ENCODE peak calls at places on chromosomes 2 and 18, in four cellular contexts. D is effector memory CD4-positive, alpha-beta T cell; Q is body of pancreas; I is neural progenitor cell. A is an unnamed sample.

GRCh38 chr2:233800231-233800630 is 22.1 kb downstream of the MROH2A start:
- DNase-seq in D (no peak), I (no peak), Q (no peak), A (peak; percentile 4)

GRCh38 chr2:29281585-29281984 is 166.4 kb downstream of the CLIP4 start:
- DNase-seq in D (no peak), I (peak; percentile 38), Q (peak; percentile 56), A (peak; percentile 60)

GRCh38 chr2:210195066-210195852 is 24.1 kb upstream of the KANSL1L start:
- DNase-seq in Q (peak; percentile 20), I (peak; percentile 53), D (no peak), A (no peak)

GRCh38 chr2:95074663-95075439 is 46.8 kb downstream of the MRPS5 start:
- DNase-seq in Q (no peak), D (no peak), I (no peak), A (no peak)

GRCh38 chr18:5287854-5288253 is 7.7 kb downstream of the ZBTB14 start:
- DNase-seq in D (no peak), I (peak; percentile 63), Q (no peak), A (no peak)

GRCh38 chr2:189534854-189535253 is 45.7 kb downstream of the SLC40A1 start:
- DNase-seq in Q (no peak), I (no peak), D (no peak), A (no peak)

GRCh38 chr2:148259674-148260073 is 238.8 kb downstream of the MBD5 start:
- DNase-seq in Q (peak; percentile 25), I (no peak), D (no peak), A (no peak)

GRCh38 chr2:152370783-152371182 is 35.8 kb downstream of the FMNL2 start:
- DNase-seq in D (no peak), Q (no peak), I (no peak), A (no peak)

GRCh38 chr2:1493361-1494126 is 80.3 kb downstream of the TPO start:
- DNase-seq in D (no peak), I (no peak), Q (no peak), A (peak; percentile 7)

GRCh38 chr18:65750421-65751144 is at the start of gene CDH7:
- DNase-seq in Q (no peak), I (peak; percentile 74), D (no peak), A (peak; percentile 41)

GRCh38 chr18:65748321-65748720 is 2.5 kb upstream of the CDH7 start:
- DNase-seq in D (no peak), Q (no peak), I (no peak), A (no peak)

GRCh38 chr18:65752625-65753325 is 2.0 kb downstream of the CDH7 start:
- DNase-seq in I (no peak), Q (no peak), D (no peak), A (no peak)

GRCh38 chr18:65751145-65752085 is 603 bp downstream of the CDH7 start:
- DNase-seq in Q (no peak), D (no peak), I (peak; percentile 59), A (peak; percentile 31)

GRCh38 chr18:65749881-65750280 is 931 bp upstream of the CDH7 start:
- DNase-seq in Q (no peak), D (no peak), I (peak; percentile 43), A (no peak)
- H3K4me3 ChIP-seq in Q (no peak overlapping the region), D (no peak overlapping the region), I (peak overlapping the region; percentile 91), A (peak overlapping the region; percentile 60)

GRCh38 chr2:178730049-178730448 is 77.2 kb downstream of the TTN start:
- DNase-seq in I (no peak), D (no peak), Q (no peak), A (no peak)
- H3K27ac ChIP-seq in I (no peak overlapping the region), D (no peak overlapping the region), Q (no peak overlapping the region), A (no peak overlapping the region)

GRCh38 chr2:104846182-104846954 is 7.5 kb upstream of the POU3F3 start:
- DNase-seq in I (no peak), Q (no peak), D (no peak), A (no peak)

GRCh38 chr2:104846955-104847820 is 6.7 kb upstream of the POU3F3 start:
- DNase-seq in I (peak; percentile 41), Q (no peak), D (no peak), A (no peak)

GRCh38 chr2:104845552-104845931 is 8.4 kb upstream of the POU3F3 start:
- DNase-seq in Q (no peak), D (no peak), I (peak; percentile 63), A (no peak)

GRCh38 chr2:104847821-104848160 is 6.1 kb upstream of the POU3F3 start:
- DNase-seq in I (no peak), D (no peak), Q (no peak), A (no peak)

DNA sequence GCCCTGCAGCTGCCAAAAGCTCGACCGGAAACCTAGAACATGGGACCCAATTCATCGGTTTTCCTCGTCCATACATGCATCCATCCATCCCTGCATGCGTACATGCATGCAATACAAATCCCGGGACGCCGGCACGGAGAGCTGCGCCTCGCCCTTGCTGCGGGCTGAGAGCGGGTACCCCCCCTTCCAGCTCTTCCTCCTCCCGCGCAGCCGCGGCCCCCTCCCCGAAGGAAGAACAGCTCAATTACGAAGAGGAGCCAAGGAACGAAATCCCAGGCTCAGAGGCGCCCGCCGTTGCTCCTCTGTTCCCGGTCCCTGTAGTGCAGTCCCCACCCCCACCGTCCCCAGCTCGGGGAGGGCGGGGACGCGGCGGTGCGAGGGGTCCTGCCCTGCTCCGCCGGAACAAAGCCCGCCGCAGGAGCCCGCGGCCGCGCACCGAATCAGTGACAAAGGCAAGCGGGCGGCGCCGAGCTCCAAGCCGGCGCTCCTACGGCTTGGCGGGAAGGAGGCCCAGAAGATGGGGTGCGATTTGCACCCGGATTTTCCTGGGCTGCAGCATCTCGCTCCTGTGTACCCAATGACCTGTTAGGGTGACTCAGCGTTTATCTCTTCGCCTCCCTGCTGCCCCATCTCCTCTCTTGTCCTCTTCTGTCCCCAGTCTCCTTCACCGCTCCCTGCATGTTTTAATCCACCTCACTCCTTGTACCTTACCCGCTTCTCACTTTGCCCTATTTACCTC is 8.9 kb upstream of the POU3F3 start:
- DNase-seq in I (peak; percentile 94), D (no peak), Q (no peak), A (no peak)
- H3K27me3 ChIP-seq in I (peaks cover 100% of the 10 kb centered on the region), D (peaks cover 44% of the 10 kb centered on the region), Q (no peaks in the 10 kb centered on the region), A (no peaks in the 10 kb centered on the region)

DNA sequence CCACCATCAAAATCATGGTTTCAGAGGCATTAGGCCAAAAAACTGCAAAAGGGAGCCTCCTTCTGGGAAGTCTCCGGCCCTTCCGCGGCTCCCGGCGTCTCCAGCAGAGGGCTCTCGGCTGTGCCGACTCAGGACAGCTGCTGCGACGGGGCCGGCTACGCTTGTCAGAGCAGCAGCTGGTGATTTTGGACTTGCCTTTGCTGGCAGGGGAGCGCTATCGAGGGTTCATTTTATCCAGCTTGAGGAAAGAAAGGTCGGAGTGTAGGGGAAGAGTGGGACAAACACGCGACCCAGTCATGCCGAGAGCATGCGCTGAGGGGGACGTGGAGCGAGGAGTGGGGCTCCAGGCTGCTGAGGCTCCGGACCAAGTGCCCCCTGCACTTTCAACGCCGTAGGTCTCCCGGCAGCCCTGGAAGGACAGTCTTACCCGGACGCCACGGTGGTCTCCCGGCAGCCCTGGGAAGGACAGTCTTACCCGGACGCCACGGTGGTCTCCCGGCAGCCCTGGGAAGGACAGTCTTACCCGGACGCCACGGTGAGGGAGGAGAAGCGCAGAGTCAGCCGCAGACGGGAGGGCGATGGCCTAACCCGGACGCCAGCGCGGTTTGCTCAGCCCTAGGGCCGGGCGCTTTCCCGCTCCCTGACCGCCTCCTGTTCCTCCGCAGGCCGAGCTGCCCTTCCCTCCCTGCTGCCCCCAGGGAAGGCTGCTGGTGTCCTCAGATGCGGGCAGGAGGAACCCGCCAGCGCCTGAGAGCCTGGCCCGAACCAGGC is 21.7 kb downstream of the DDX18 start:
- DNase-seq in Q (peak; percentile 84), I (peak; percentile 85), D (no peak), A (peak; percentile 90)
- H3K4me3 ChIP-seq in Q (peak overlapping the region; percentile 13), I (peak overlapping the region; percentile 40), D (no peak overlapping the region), A (peak overlapping the region; percentile 44)

GRCh38 chr2:86302320-86302719 is 35.1 kb downstream of the REEP1 start:
- DNase-seq in Q (no peak), I (no peak), D (no peak), A (no peak)
- H3K27ac ChIP-seq in Q (no peak overlapping the region), I (no peak overlapping the region), D (no peak overlapping the region), A (no peak overlapping the region)

DNA sequence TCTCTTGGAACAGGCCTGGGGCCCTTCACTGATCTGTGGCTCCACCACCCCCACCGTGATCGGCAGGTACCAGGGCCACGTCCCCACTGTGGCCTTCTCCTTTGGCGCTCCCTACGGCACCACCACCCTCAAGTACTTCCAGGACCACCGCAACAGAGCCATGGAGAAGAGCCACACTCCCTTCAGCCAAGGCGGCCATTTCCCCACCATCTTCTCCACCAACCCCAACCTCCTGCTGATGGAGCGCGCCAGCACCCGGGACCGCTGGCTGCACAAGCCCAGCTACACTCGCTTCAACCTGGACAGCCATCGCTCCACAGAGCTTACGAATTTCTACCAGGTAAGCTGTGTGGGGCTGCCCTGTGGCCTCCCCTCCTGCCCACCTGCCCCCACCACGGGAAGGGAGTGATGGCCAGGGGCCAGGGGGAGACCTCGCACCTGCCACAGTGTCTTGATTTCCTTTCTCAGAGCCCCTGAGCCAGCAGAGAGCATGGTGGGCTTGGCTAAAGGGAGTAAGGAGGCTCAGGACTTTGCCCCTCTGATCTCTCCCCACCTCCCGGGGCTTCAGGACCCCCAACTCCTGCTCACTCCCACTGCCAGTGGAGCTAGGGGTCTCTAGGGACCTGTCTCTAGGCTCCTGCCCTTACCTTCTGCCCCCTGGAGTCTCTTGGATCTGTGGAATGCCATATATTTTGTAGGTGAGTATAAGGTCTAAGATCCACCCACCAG is 65.2 kb downstream of the CIB4 start:
- DNase-seq in D (no peak), Q (no peak), I (no peak), A (no peak)
- H3K27me3 ChIP-seq in D (peaks cover 4% of the 10 kb centered on the region), Q (no peaks in the 10 kb centered on the region), I (peaks cover 22% of the 10 kb centered on the region), A (no peaks in the 10 kb centered on the region)

DNA sequence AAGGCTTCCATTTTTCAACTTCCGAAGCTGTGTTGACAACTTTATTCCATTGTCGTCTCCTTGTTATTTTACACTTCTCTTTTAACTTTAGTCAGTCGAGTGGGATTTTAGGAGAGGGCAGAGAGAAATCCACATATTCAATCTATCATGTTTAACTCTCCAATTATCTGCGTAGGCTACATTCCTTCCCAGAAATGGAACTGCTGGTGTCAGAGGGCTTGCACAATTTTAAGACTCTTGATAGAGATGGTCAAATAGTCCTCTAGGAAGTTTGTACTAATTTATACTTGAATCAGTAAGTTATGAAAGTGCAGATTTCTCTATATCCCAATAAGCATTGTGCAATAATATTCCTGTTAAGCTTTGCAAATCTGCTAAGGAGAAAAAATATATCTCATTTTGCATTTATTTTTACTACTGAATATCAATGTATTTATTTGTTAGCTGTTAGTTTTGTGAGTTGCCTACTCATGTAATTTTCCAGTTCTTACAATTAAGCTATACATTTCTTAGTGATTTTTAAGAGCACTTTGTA is 95.6 kb downstream of the CYP26B1 start:
- DNase-seq in I (no peak), Q (no peak), D (no peak), A (no peak)
- H3K4me3 ChIP-seq in I (no peak overlapping the region), Q (no peak overlapping the region), D (no peak overlapping the region), A (no peak overlapping the region)

DNA sequence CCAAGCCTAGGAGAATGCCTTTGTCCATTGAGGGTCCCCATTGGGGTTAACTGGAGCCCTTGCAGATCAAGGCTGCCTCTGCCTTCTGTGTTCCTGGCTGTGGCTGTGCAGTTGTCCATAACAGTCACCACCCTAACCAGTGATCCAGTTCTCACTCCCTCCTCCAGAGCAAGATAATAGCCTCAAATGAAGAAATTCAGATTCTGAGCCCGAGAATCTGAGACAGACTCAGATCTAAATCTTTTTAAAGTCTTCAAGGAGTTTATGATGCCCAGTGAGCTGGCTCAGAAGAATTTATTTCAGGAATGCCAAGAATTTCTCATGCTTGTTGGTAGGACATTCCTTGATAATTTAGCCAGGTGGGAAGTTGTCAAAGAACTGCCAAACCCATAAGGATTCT is 44.3 kb upstream of the RAB6C start:
- DNase-seq in I (peak; percentile 25), Q (no peak), D (no peak), A (no peak)
- H3K27ac ChIP-seq in I (no peak overlapping the region), Q (no peak overlapping the region), D (no peak overlapping the region), A (no peak overlapping the region)

A was measured in testis.